ENCODE peak calls at places on chromosome 11, in six cellular contexts. M is fibroblast of lung, F is GM12864, I is DND-41, D is HepG2, L is left lung. P is an unnamed sample.

GRCh38 chr11:86152006-86152862 is 83.3 kb upstream of the PICALM start:
- DNase-seq in M (peak; percentile 92), F (no peak), I (peak; percentile 36), D (no peak), L (no peak), P (peak; percentile 37)

GRCh38 chr11:3121416-3121815 is 43.7 kb downstream of the OSBPL5 start:
- DNase-seq in M (no peak), F (no peak), I (no peak), D (no peak), L (peak; percentile 31), P (no peak)

GRCh38 chr11:45593992-45594391 is 71.4 kb downstream of the CHST1 start:
- DNase-seq in M (no peak), F (no peak), I (peak; percentile 18), D (no peak), L (no peak), P (peak; percentile 33)

GRCh38 chr11:134139873-134140331 is 71.0 kb downstream of the JAM3 start:
- DNase-seq in M (peak; percentile 71), F (peak; percentile 19), I (peak; percentile 60), D (peak; percentile 58), L (no peak), P (peak; percentile 71)

GRCh38 chr11:131645237-131645636 is 274.8 kb downstream of the NTM start:
- DNase-seq in M (no peak), F (no peak), I (no peak), D (no peak), L (no peak), P (no peak)

GRCh38 chr11:10038916-10039315 is 255.1 kb downstream of the SBF2 start:
- DNase-seq in M (peak; percentile 36), F (no peak), I (no peak), D (no peak), L (no peak), P (no peak)

GRCh38 chr11:119618208-119618909 is 110.6 kb downstream of the NECTIN1 start:
- DNase-seq in M (no peak), F (no peak), I (no peak), D (peak; percentile 16), L (peak; percentile 30), P (no peak)

GRCh38 chr11:14423633-14424032 is 64.7 kb upstream of the RRAS2 start:
- DNase-seq in M (peak; percentile 79), F (no peak), I (peak; percentile 31), D (peak; percentile 53), L (no peak), P (no peak)

GRCh38 chr11:2582958-2583604 is 116.7 kb downstream of the KCNQ1OT1 start:
- DNase-seq in M (no peak), F (no peak), I (peak; percentile 1), D (no peak), L (peak; percentile 65), P (no peak)

GRCh38 chr11:31768744-31769143 is 42.4 kb downstream of the PAX6 start:
- DNase-seq in M (no peak), F (no peak), I (no peak), D (no peak), L (no peak), P (no peak)

GRCh38 chr11:72223615-72224586 is 666 bp upstream of the INPPL1 start:
- DNase-seq in M (peak; percentile 72), F (no peak), I (peak; percentile 66), D (no peak), L (peak; percentile 94), P (no peak)

GRCh38 chr11:57646756-57647303 is 2.9 kb downstream of the YPEL4 start:
- DNase-seq in M (no peak), F (no peak), I (no peak), D (no peak), L (no peak), P (no peak)

GRCh38 chr11:69892237-69892985 is 73.2 kb upstream of the FGF3 start:
- DNase-seq in M (no peak), F (no peak), I (no peak), D (peak; percentile 40), L (peak; percentile 34), P (no peak)

GRCh38 chr11:108592591-108593213 is 866 bp downstream of the EXPH5 start:
- DNase-seq in M (peak; percentile 16), F (no peak), I (peak; percentile 5), D (no peak), L (peak; percentile 81), P (no peak)

GRCh38 chr11:94178331-94178730 is 49.7 kb downstream of the PANX1 start:
- DNase-seq in M (no peak), F (no peak), I (no peak), D (no peak), L (no peak), P (no peak)

GRCh38 chr11:707817-708420 is 1.9 kb downstream of the EPS8L2 start:
- DNase-seq in M (peak; percentile 27), F (no peak), I (no peak), D (peak; percentile 60), L (peak; percentile 82), P (no peak)
- H3K4me3 ChIP-seq in M (no peak overlapping the region), F (no peak overlapping the region), I (no peak overlapping the region), D (no peak overlapping the region), L (peak overlapping the region; percentile 50), P (no peak overlapping the region)

DNA sequence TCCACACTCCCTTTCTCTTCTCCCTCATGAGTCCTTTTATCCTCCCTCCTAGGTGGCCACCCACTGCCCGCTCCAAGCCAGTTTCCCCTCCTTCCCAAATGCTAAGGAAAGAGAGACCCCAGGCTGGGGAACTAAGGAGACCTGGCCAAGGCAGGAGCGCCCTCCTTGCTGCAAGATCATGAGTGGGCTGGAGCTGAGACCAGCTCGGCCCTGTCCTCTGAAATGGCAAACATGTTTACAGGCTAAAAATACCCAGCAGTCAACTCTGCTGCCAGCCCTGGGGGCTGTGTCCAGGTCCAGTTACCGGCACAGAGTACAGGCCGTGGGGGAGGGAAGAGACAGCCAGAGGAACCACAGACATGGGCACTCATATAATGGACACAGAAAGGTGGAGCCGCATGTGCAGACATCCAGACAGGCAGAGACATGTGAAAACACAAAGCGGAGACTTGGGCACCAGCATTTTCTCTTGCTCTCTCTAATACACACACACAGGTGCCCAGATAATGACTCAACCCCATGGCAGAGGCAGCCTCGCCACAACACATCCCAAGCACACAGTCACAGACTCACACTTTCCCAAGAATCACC is 1.2 kb upstream of the AHNAK start:
- DNase-seq in M (peak; percentile 40), F (no peak), I (no peak), D (peak; percentile 81), L (no peak), P (no peak)
- H3K4me3 ChIP-seq in M (peak overlapping the region; percentile 98), F (no peak overlapping the region), I (no peak overlapping the region), D (peak overlapping the region; percentile 79), L (peak overlapping the region; percentile 95), P (no peak overlapping the region)

DNA sequence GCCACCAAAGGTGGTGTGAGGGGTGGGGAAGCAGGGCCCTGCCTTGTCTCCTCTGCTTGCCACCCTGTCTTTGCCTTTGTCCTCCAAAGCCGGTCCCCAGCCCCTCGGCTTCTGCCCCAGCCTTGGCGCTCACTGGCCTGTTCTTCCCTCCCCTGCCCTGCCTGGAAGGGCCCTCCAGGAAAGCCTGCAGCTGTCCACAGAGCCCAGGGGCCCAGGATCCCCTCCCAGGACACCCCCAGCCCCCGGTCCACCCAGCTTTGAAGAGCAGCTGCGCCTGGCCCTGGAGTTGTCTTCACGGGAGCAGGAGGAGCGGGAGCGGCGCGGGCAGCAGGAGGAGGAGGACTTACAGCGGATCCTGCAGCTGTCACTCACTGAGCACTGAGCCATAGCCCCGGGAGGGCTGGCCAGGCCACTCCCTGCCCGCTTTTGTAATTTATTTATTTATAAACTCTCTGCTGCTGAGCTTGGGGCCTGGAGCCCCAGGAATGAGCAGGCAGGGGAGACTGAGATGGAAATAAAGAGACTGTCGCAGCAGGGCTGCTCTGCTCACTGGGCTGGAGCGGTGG is 1.3 kb upstream of the SSH3 start:
- DNase-seq in M (peak; percentile 32), F (no peak), I (no peak), D (no peak), L (peak; percentile 86), P (no peak)
- H3K4me3 ChIP-seq in M (no peak overlapping the region), F (no peak overlapping the region), I (no peak overlapping the region), D (no peak overlapping the region), L (peak overlapping the region; percentile 84), P (no peak overlapping the region)

GRCh38 chr11:64870176-64870892 is 8.1 kb downstream of the EHD1 start:
- DNase-seq in M (peak; percentile 81), F (no peak), I (no peak), D (peak; percentile 74), L (peak; percentile 89), P (no peak)

GRCh38 chr11:64868904-64869570 is 9.4 kb downstream of the EHD1 start:
- DNase-seq in M (peak; percentile 96), F (no peak), I (no peak), D (no peak), L (peak; percentile 82), P (no peak)

GRCh38 chr11:64870893-64871849 is 7.2 kb downstream of the EHD1 start:
- DNase-seq in M (no peak), F (no peak), I (no peak), D (no peak), L (peak; percentile 74), P (no peak)

GRCh38 chr11:64867748-64868462 is 10.5 kb downstream of the EHD1 start:
- DNase-seq in M (peak; percentile 54), F (no peak), I (no peak), D (no peak), L (no peak), P (no peak)

GRCh38 chr11:64869571-64870175 is 8.7 kb downstream of the EHD1 start:
- DNase-seq in M (no peak), F (no peak), I (no peak), D (peak; percentile 42), L (no peak), P (no peak)
- H3K4me3 ChIP-seq in M (no peak overlapping the region), F (peak overlapping the region; percentile 52), I (no peak overlapping the region), D (no peak overlapping the region), L (peak overlapping the region; percentile 31), P (no peak overlapping the region)

P was measured in Jurkat, Clone E6-1.